ENCODE peak calls at places on chromosome 16, in six cellular contexts. One of them, this sample, is unnamed.

GRCh38 chr16:54174201-54174600 is 112.4 kb downstream of the IRX3 start:
- DNase-seq in lung: no peak
- DNase-seq in fibroblast of the aortic adventitia: no peak
- DNase-seq in fibroblast of pulmonary artery: no peak
- DNase-seq in SK-N-SH: no peak
- DNase-seq in heart left ventricle: no peak
- DNase-seq in this sample: no peak

GRCh38 chr16:72317378-72317777 is 145.4 kb upstream of the PMFBP1 start:
- DNase-seq in lung: no peak
- DNase-seq in fibroblast of the aortic adventitia: peak
- DNase-seq in fibroblast of pulmonary artery: peak
- DNase-seq in SK-N-SH: no peak
- DNase-seq in heart left ventricle: no peak
- DNase-seq in this sample: no peak

GRCh38 chr16:86215979-86216585 is 294.2 kb upstream of the FOXF1 start:
- DNase-seq in lung: no peak
- DNase-seq in fibroblast of the aortic adventitia: no peak
- DNase-seq in fibroblast of pulmonary artery: no peak
- DNase-seq in SK-N-SH: no peak
- DNase-seq in heart left ventricle: no peak
- DNase-seq in this sample: no peak

GRCh38 chr16:27925612-27926011 is 137.9 kb downstream of the GSG1L start:
- DNase-seq in lung: no peak
- DNase-seq in fibroblast of the aortic adventitia: no peak
- DNase-seq in fibroblast of pulmonary artery: no peak
- DNase-seq in SK-N-SH: peak
- DNase-seq in heart left ventricle: no peak
- DNase-seq in this sample: no peak

GRCh38 chr16:65054457-65054856 is 67.4 kb downstream of the CDH11 start:
- DNase-seq in lung: no peak
- DNase-seq in fibroblast of the aortic adventitia: peak
- DNase-seq in fibroblast of pulmonary artery: no peak
- DNase-seq in SK-N-SH: no peak
- DNase-seq in heart left ventricle: no peak
- DNase-seq in this sample: no peak

GRCh38 chr16:22267764-22268163 is 29.4 kb upstream of the POLR3E start:
- DNase-seq in lung: no peak
- DNase-seq in fibroblast of the aortic adventitia: no peak
- DNase-seq in fibroblast of pulmonary artery: no peak
- DNase-seq in SK-N-SH: no peak
- DNase-seq in heart left ventricle: no peak
- DNase-seq in this sample: no peak

GRCh38 chr16:11141409-11142260 is 114.4 kb downstream of the SOCS1 start:
- DNase-seq in lung: no peak
- DNase-seq in fibroblast of the aortic adventitia: no peak
- DNase-seq in fibroblast of pulmonary artery: no peak
- DNase-seq in SK-N-SH: no peak
- DNase-seq in heart left ventricle: no peak
- DNase-seq in this sample: no peak

GRCh38 chr16:15482068-15482747 is 47.8 kb downstream of the BMERB1 start:
- DNase-seq in lung: peak
- DNase-seq in fibroblast of the aortic adventitia: peak
- DNase-seq in fibroblast of pulmonary artery: peak
- DNase-seq in SK-N-SH: peak
- DNase-seq in heart left ventricle: peak
- DNase-seq in this sample: peak

GRCh38 chr16:87830673-87831420 is 38.5 kb downstream of the SLC7A5 start:
- DNase-seq in lung: no peak
- DNase-seq in fibroblast of the aortic adventitia: no peak
- DNase-seq in fibroblast of pulmonary artery: no peak
- DNase-seq in SK-N-SH: no peak
- DNase-seq in heart left ventricle: no peak
- DNase-seq in this sample: no peak

GRCh38 chr16:8649829-8650554 is 24.4 kb upstream of the ABAT start:
- DNase-seq in lung: no peak
- DNase-seq in fibroblast of the aortic adventitia: no peak
- DNase-seq in fibroblast of pulmonary artery: no peak
- DNase-seq in SK-N-SH: no peak
- DNase-seq in heart left ventricle: no peak
- DNase-seq in this sample: no peak

GRCh38 chr16:15466886-15467781 is 32.7 kb downstream of the BMERB1 start:
- DNase-seq in lung: no peak
- DNase-seq in fibroblast of the aortic adventitia: peak
- DNase-seq in fibroblast of pulmonary artery: peak
- DNase-seq in SK-N-SH: no peak
- DNase-seq in heart left ventricle: no peak
- DNase-seq in this sample: no peak

GRCh38 chr16:68889508-68890150 is 46.3 kb downstream of the TANGO6 start:
- DNase-seq in lung: no peak
- DNase-seq in fibroblast of the aortic adventitia: no peak
- DNase-seq in fibroblast of pulmonary artery: no peak
- DNase-seq in SK-N-SH: no peak
- DNase-seq in heart left ventricle: no peak
- DNase-seq in this sample: no peak

GRCh38 chr16:14306485-14307058 is 235.5 kb downstream of the MRTFB start:
- DNase-seq in lung: no peak
- DNase-seq in fibroblast of the aortic adventitia: no peak
- DNase-seq in fibroblast of pulmonary artery: no peak
- DNase-seq in SK-N-SH: no peak
- DNase-seq in heart left ventricle: no peak
- DNase-seq in this sample: no peak

GRCh38 chr16:3152022-3152272 is 17.1 kb downstream of the ZNF213 start:
- DNase-seq in lung: no peak
- DNase-seq in fibroblast of the aortic adventitia: no peak
- DNase-seq in fibroblast of pulmonary artery: no peak
- DNase-seq in SK-N-SH: no peak
- DNase-seq in heart left ventricle: no peak
- DNase-seq in this sample: no peak

GRCh38 chr16:65294154-65294553 is 172.3 kb upstream of the CDH11 start:
- DNase-seq in lung: no peak
- DNase-seq in fibroblast of the aortic adventitia: no peak
- DNase-seq in fibroblast of pulmonary artery: no peak
- DNase-seq in SK-N-SH: no peak
- DNase-seq in heart left ventricle: no peak
- DNase-seq in this sample: no peak

GRCh38 chr16:31105677-31106213 is 2.4 kb upstream of the BCKDK start:
- DNase-seq in lung: peak
- DNase-seq in fibroblast of the aortic adventitia: peak
- DNase-seq in fibroblast of pulmonary artery: peak
- DNase-seq in SK-N-SH: peak
- DNase-seq in heart left ventricle: peak
- DNase-seq in this sample: peak

GRCh38 chr16:67100569-67101300 is 9.0 kb upstream of the PHAF1 start:
- DNase-seq in lung: no peak
- DNase-seq in fibroblast of the aortic adventitia: peak
- DNase-seq in fibroblast of pulmonary artery: peak
- DNase-seq in SK-N-SH: peak
- DNase-seq in heart left ventricle: no peak
- DNase-seq in this sample: no peak

GRCh38 chr16:18041864-18042834 is 294.4 kb downstream of the NPIPA8 start:
- DNase-seq in lung: no peak
- DNase-seq in fibroblast of the aortic adventitia: no peak
- DNase-seq in fibroblast of pulmonary artery: no peak
- DNase-seq in SK-N-SH: no peak
- DNase-seq in heart left ventricle: no peak
- DNase-seq in this sample: no peak

GRCh38 chr16:81642107-81642436 is 137.0 kb upstream of the PLCG2 start:
- DNase-seq in lung: no peak
- DNase-seq in fibroblast of the aortic adventitia: no peak
- DNase-seq in fibroblast of pulmonary artery: no peak
- DNase-seq in SK-N-SH: no peak
- DNase-seq in heart left ventricle: no peak
- DNase-seq in this sample: no peak

GRCh38 chr16:66549284-66550131 is at the start of gene TK2:
- DNase-seq in lung: peak
- DNase-seq in fibroblast of the aortic adventitia: no peak
- DNase-seq in fibroblast of pulmonary artery: peak
- DNase-seq in SK-N-SH: peak
- DNase-seq in heart left ventricle: peak
- DNase-seq in this sample: peak

GRCh38 chr16:35506018-35506897 is 2046.8 kb downstream of the TP53TG3F start:
- DNase-seq in lung: no peak
- DNase-seq in fibroblast of the aortic adventitia: no peak
- DNase-seq in fibroblast of pulmonary artery: no peak
- DNase-seq in SK-N-SH: peak
- DNase-seq in heart left ventricle: no peak
- DNase-seq in this sample: no peak

GRCh38 chr16:84925092-84925772 is 86.1 kb downstream of the ZDHHC7 start:
- DNase-seq in lung: peak
- DNase-seq in fibroblast of the aortic adventitia: peak
- DNase-seq in fibroblast of pulmonary artery: no peak
- DNase-seq in SK-N-SH: peak
- DNase-seq in heart left ventricle: peak
- DNase-seq in this sample: no peak

GRCh38 chr16:88967800-88968588 is 9.0 kb downstream of the CBFA2T3 start:
- DNase-seq in lung: no peak
- DNase-seq in fibroblast of the aortic adventitia: no peak
- DNase-seq in fibroblast of pulmonary artery: no peak
- DNase-seq in SK-N-SH: no peak
- DNase-seq in heart left ventricle: no peak
- DNase-seq in this sample: no peak

GRCh38 chr16:23934610-23935009 is 98.8 kb downstream of the PRKCB start:
- DNase-seq in lung: no peak
- DNase-seq in fibroblast of the aortic adventitia: no peak
- DNase-seq in fibroblast of pulmonary artery: no peak
- DNase-seq in SK-N-SH: no peak
- DNase-seq in heart left ventricle: no peak
- DNase-seq in this sample: no peak

GRCh38 chr16:12917653-12918052 is 16.3 kb downstream of the SHISA9 start:
- DNase-seq in lung: no peak
- DNase-seq in fibroblast of the aortic adventitia: no peak
- DNase-seq in fibroblast of pulmonary artery: no peak
- DNase-seq in SK-N-SH: no peak
- DNase-seq in heart left ventricle: no peak
- DNase-seq in this sample: no peak

GRCh38 chr16:74298104-74298503 is 1.5 kb downstream of the PSMD7 start:
- DNase-seq in lung: no peak
- DNase-seq in fibroblast of the aortic adventitia: no peak
- DNase-seq in fibroblast of pulmonary artery: no peak
- DNase-seq in SK-N-SH: no peak
- DNase-seq in heart left ventricle: no peak
- DNase-seq in this sample: no peak

GRCh38 chr16:4680673-4681470 is 12.5 kb upstream of the NUDT16L1 start:
- DNase-seq in lung: no peak
- DNase-seq in fibroblast of the aortic adventitia: no peak
- DNase-seq in fibroblast of pulmonary artery: no peak
- DNase-seq in SK-N-SH: no peak
- DNase-seq in heart left ventricle: peak
- DNase-seq in this sample: no peak
- H3K4me3 ChIP-seq in lung: no peak
- H3K4me3 ChIP-seq in fibroblast of the aortic adventitia: peak
- H3K4me3 ChIP-seq in fibroblast of pulmonary artery: no peak
- H3K4me3 ChIP-seq in SK-N-SH: no peak
- H3K4me3 ChIP-seq in heart left ventricle: peak
- H3K4me3 ChIP-seq in this sample: no peak

DNA sequence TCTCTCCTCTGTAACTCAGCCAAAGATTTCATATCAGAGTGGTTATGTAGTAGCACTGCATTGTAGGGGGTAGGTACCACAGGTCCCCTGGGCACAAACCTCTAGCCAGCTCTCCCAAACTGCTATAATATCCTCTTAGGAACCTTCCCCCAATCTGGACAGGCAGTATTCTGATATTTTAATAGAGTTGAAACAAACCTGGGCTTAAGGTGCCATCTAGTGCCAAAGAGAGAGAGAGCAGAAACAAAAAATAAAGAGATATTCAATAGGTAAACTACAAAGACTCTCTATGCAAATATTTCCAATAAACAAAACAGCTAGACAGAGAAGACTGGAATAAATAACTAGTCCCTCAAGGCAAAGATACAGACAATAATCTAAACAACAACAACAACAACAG is 1070.0 kb downstream of the CDH11 start:
- DNase-seq in lung: no peak
- DNase-seq in fibroblast of the aortic adventitia: peak
- DNase-seq in fibroblast of pulmonary artery: peak
- DNase-seq in SK-N-SH: no peak
- DNase-seq in heart left ventricle: no peak
- DNase-seq in this sample: peak
- TF ChIP-seq CTCF in lung: no peak
- TF ChIP-seq CTCF in fibroblast of the aortic adventitia: no peak
- TF ChIP-seq CTCF in fibroblast of pulmonary artery: peak
- TF ChIP-seq CTCF in SK-N-SH: peak
- TF ChIP-seq CTCF in heart left ventricle: no peak
- TF ChIP-seq CTCF in this sample: peak

GRCh38 chr16:1153480-1154160 is 714 bp downstream of the CACNA1H start:
- DNase-seq in lung: no peak
- DNase-seq in fibroblast of the aortic adventitia: no peak
- DNase-seq in fibroblast of pulmonary artery: no peak
- DNase-seq in SK-N-SH: no peak
- DNase-seq in heart left ventricle: no peak
- DNase-seq in this sample: no peak
- H3K4me3 ChIP-seq in lung: no peak
- H3K4me3 ChIP-seq in fibroblast of the aortic adventitia: no peak
- H3K4me3 ChIP-seq in fibroblast of pulmonary artery: no peak
- H3K4me3 ChIP-seq in SK-N-SH: no peak
- H3K4me3 ChIP-seq in heart left ventricle: peak
- H3K4me3 ChIP-seq in this sample: peak

DNA sequence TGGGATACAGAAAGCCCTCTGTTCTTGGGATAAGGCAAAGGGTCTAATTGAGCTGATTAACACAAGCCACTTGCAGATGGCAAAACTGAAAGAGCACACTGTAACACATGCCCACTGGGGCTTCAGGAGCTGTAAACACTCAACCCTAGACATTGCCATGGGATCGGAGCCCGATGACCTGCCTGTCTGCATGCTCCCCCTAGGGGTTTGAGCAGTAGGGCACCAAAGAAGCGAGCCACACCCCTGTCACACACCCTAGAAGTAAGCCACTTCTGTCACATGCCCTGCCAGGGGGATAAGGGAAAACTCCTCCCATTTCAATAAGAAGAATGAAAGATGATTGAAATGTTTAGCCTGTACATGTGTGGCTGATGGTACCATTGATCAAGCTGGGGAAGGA is 81.3 kb upstream of the IRX6 start:
- DNase-seq in lung: no peak
- DNase-seq in fibroblast of the aortic adventitia: no peak
- DNase-seq in fibroblast of pulmonary artery: no peak
- DNase-seq in SK-N-SH: no peak
- DNase-seq in heart left ventricle: no peak
- DNase-seq in this sample: no peak
- TF ChIP-seq CTCF in lung: no peak
- TF ChIP-seq CTCF in fibroblast of the aortic adventitia: no peak
- TF ChIP-seq CTCF in fibroblast of pulmonary artery: no peak
- TF ChIP-seq CTCF in SK-N-SH: no peak
- TF ChIP-seq CTCF in heart left ventricle: no peak
- TF ChIP-seq CTCF in this sample: no peak

DNA sequence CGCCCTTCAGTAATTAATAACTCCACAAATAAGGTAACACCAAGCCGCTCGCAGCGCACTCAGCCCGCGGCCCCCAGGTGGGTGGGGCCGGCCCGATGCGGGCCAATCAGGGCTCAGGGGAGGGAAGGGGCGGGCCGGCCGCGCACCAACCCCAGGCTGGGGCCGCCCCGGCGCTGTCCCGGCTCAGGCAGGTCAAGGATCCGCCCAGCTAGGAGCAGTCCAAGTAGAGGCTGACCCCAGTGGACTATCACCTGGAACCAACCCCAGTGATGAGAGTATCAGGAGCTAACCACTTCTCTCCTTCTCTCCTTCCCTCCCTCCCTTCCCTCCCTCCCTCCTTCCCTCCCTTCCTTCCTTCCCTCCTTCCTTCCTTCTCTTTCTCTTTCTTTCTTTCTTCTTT is 110.8 kb downstream of the C16orf78 start:
- DNase-seq in lung: peak
- DNase-seq in fibroblast of the aortic adventitia: peak
- DNase-seq in fibroblast of pulmonary artery: peak
- DNase-seq in SK-N-SH: peak
- DNase-seq in heart left ventricle: peak
- DNase-seq in this sample: no peak
- H3K4me3 ChIP-seq in lung: no peak
- H3K4me3 ChIP-seq in fibroblast of the aortic adventitia: no peak
- H3K4me3 ChIP-seq in fibroblast of pulmonary artery: no peak
- H3K4me3 ChIP-seq in SK-N-SH: no peak
- H3K4me3 ChIP-seq in heart left ventricle: peak
- H3K4me3 ChIP-seq in this sample: no peak

This sample was measured in brain microvascular endothelial cell.